ENCODE peak calls at places on chromosome 6, in nine cellular contexts. R is NCI-H446 treated with DMSO at 0.1 percent for 48 hours; Z is epithelial cell of prostate; L is NCI-H2171 treated with DMSO at 0.1 percent for 48 hours; K is sciatic nerve; E is activated naive CD4-positive, alpha-beta T cell; X is heart right ventricle; J is SHP77; G is astrocyte of the spinal cord. T is an unnamed sample.
A peak's percentile ranks its signal among the peaks of the same experiment; 100 is the strongest.

GRCh38 chr6:19444481-19444880 is 392.7 kb upstream of the ID4 start:
- DNase-seq in R (no peak), Z (no peak), L (no peak), K (no peak), E (no peak), X (no peak), J (no peak), G (peak; percentile 41), T (no peak)

GRCh38 chr6:50198245-50198644 is 148.5 kb upstream of the DEFB112 start:
- DNase-seq in R (no peak), Z (no peak), L (no peak), K (no peak), E (no peak), X (no peak), J (no peak), G (no peak), T (no peak)

GRCh38 chr6:56244089-56244488 is 3.3 kb downstream of the COL21A1 start:
- DNase-seq in R (no peak), Z (no peak), L (no peak), K (no peak), E (no peak), X (no peak), J (no peak), G (no peak), T (peak; percentile 45)

GRCh38 chr6:28648035-28648877 is 122.6 kb downstream of the GPX5 start:
- DNase-seq in R (peak; percentile 50), Z (no peak), L (peak; percentile 98), K (no peak), E (peak; percentile 8), X (peak; percentile 20), J (peak; percentile 89), G (peak; percentile 82), T (peak; percentile 76)

GRCh38 chr6:166726193-166726592 is 99.1 kb upstream of the RPS6KA2 start:
- DNase-seq in R (no peak), Z (no peak), L (no peak), K (no peak), E (no peak), X (no peak), J (no peak), G (no peak), T (no peak)

GRCh38 chr6:96381246-96381645 is 140.4 kb upstream of the UFL1 start:
- DNase-seq in R (no peak), Z (no peak), L (no peak), K (no peak), E (no peak), X (no peak), J (no peak), G (no peak), T (no peak)

GRCh38 chr6:106789436-106790145 is 160.2 kb downstream of the QRSL1 start:
- DNase-seq in R (no peak), Z (no peak), L (no peak), K (no peak), E (no peak), X (no peak), J (no peak), G (no peak), T (no peak)

GRCh38 chr6:3619201-3619600 is 132.3 kb downstream of the PXDC1 start:
- DNase-seq in R (no peak), Z (no peak), L (no peak), K (no peak), E (no peak), X (no peak), J (no peak), G (no peak), T (no peak)

GRCh38 chr6:71294121-71294523 is 5.5 kb downstream of the OGFRL1 start:
- DNase-seq in R (peak; percentile 37), Z (no peak), L (no peak), K (no peak), E (no peak), X (no peak), J (no peak), G (peak; percentile 97), T (no peak)

GRCh38 chr6:169132361-169132895 is 121.2 kb downstream of the THBS2 start:
- DNase-seq in R (no peak), Z (no peak), L (no peak), K (no peak), E (no peak), X (no peak), J (no peak), G (no peak), T (no peak)

GRCh38 chr6:166624275-166624674 is 2.8 kb downstream of the RPS6KA2 start:
- DNase-seq in R (no peak), Z (peak; percentile 16), L (no peak), K (no peak), E (no peak), X (peak; percentile 14), J (no peak), G (peak; percentile 78), T (no peak)

GRCh38 chr6:153965996-153966395 is 73.0 kb upstream of the OPRM1 start:
- DNase-seq in R (no peak), Z (no peak), L (no peak), K (no peak), E (no peak), X (no peak), J (no peak), G (peak; percentile 40), T (no peak)

GRCh38 chr6:112936476-112936875 is 589.3 kb downstream of the RFPL4B start:
- DNase-seq in R (no peak), Z (no peak), L (no peak), K (no peak), E (no peak), X (no peak), J (no peak), G (peak; percentile 79), T (no peak)

GRCh38 chr6:69026243-69026642 is 391.2 kb downstream of the ADGRB3 start:
- DNase-seq in R (no peak), Z (no peak), L (no peak), K (no peak), E (no peak), X (no peak), J (no peak), G (peak; percentile 51), T (no peak)

GRCh38 chr6:13729891-13730290 is 18.3 kb upstream of the RANBP9 start:
- DNase-seq in R (no peak), Z (no peak), L (no peak), K (no peak), E (no peak), X (no peak), J (no peak), G (peak; percentile 56), T (no peak)

GRCh38 chr6:140571139-140571538 is 1196.7 kb upstream of the CITED2 start:
- DNase-seq in R (no peak), Z (no peak), L (no peak), K (no peak), E (no peak), X (no peak), J (no peak), G (no peak), T (no peak)

GRCh38 chr6:153130515-153131036 is 506 bp downstream of the RGS17 start:
- DNase-seq in R (no peak), Z (no peak), L (peak; percentile 29), K (no peak), E (no peak), X (no peak), J (no peak), G (no peak), T (peak; percentile 64)

GRCh38 chr6:147578159-147578558 is 69.7 kb downstream of the SAMD5 start:
- DNase-seq in R (no peak), Z (peak; percentile 36), L (no peak), K (no peak), E (no peak), X (no peak), J (no peak), G (no peak), T (no peak)

GRCh38 chr6:25623874-25624273 is 28.1 kb upstream of the SCGN start:
- DNase-seq in R (peak; percentile 69), Z (no peak), L (peak; percentile 84), K (no peak), E (no peak), X (no peak), J (no peak), G (no peak), T (peak; percentile 89)

GRCh38 chr6:6844451-6844974 is 256.0 kb downstream of the LY86 start:
- DNase-seq in R (no peak), Z (no peak), L (no peak), K (no peak), E (no peak), X (no peak), J (no peak), G (no peak), T (no peak)

GRCh38 chr6:33417127-33417902 is 592 bp downstream of the CUTA start:
- DNase-seq in R (no peak), Z (no peak), L (peak; percentile 39), K (no peak), E (no peak), X (no peak), J (no peak), G (peak; percentile 71), T (peak; percentile 66)